ENCODE peak calls at places on chromosome X, in nine cellular contexts. I is thoracic aorta; X is stimulated activated naive B cell treated with anti-CD40 and anti-IgM and Interleukin-4, amounts not matched to agents 10 μg/mL and 1 μg/mL and 100 μg/mL, for 72 hours; S is stomach; N is NCI-H1105; Q is CD4-positive, alpha-beta memory T cell; T is glutamatergic neuron; K is NB4; D is posterior cingulate gyrus. G is an unnamed sample.

GRCh38 chrX:54640721-54641120 is 110.7 kb downstream of the GNL3L start:
- DNase-seq in T (no peak), Q (no peak), X (no peak), D (no peak), I (no peak), N (no peak), K (peak), S (no peak), G (no peak)

GRCh38 chrX:109782994-109783711 is 50.1 kb upstream of the ACSL4 start:
- DNase-seq in I (no peak), S (no peak), Q (no peak), D (no peak), K (no peak), X (no peak), N (no peak), T (no peak), G (peak)

GRCh38 chrX:23570674-23571343 is 96.5 kb upstream of the PRDX4 start:
- DNase-seq in S (no peak), X (no peak), Q (no peak), I (no peak), T (no peak), N (no peak), K (no peak), D (no peak), G (no peak)

GRCh38 chrX:7996414-7996813 is 69.2 kb upstream of the PNPLA4 start:
- DNase-seq in X (no peak), N (peak), K (peak), I (no peak), S (peak), Q (peak), T (peak), D (no peak), G (peak)

GRCh38 chrX:63275127-63275526 is 76.0 kb downstream of the SPIN4 start:
- DNase-seq in D (peak), K (peak), X (peak), S (no peak), I (no peak), Q (peak), N (no peak), T (peak), G (peak)

GRCh38 chrX:24479924-24480722 is 15.0 kb downstream of the PDK3 start:
- DNase-seq in N (peak), Q (peak), T (peak), S (no peak), D (no peak), X (peak), I (no peak), K (peak), G (peak)

GRCh38 chrX:100687546-100687945 is 43.5 kb downstream of the SRPX2 start:
- DNase-seq in K (no peak), D (no peak), I (no peak), X (peak), N (no peak), T (no peak), S (no peak), Q (no peak), G (no peak)

GRCh38 chrX:13750204-13750603 is 15.7 kb downstream of the OFD1 start:
- DNase-seq in I (no peak), D (no peak), N (peak), T (no peak), Q (peak), S (no peak), K (peak), X (no peak), G (peak)

GRCh38 chrX:107562482-107562881 is 65.8 kb upstream of the PRPS1 start:
- DNase-seq in D (no peak), I (no peak), S (no peak), Q (no peak), K (no peak), T (no peak), X (no peak), N (no peak), G (no peak)

GRCh38 chrX:72351606-72352338 is 46.1 kb upstream of the CITED1 start:
- DNase-seq in X (no peak), N (no peak), D (no peak), S (no peak), I (no peak), Q (no peak), T (no peak), K (no peak), G (no peak)

GRCh38 chrX:141142946-141143345 is 34.0 kb downstream of the LDOC1 start:
- DNase-seq in T (no peak), S (no peak), K (no peak), I (no peak), Q (no peak), D (no peak), N (no peak), X (no peak), G (no peak)